ENCODE peak calls at places on chromosome 4, in seven cellular contexts. Y, S, U, H, Q, X and L are unnamed samples. For H3K4me1, the result is how much of the 10 kb centered on the place peaks cover.

GRCh38 chr4:20252656-20253271 is 1.1 kb downstream of the SLIT2 start:
- DNase-seq in H (no peak), X (no peak), Q (no peak), U (peak), Y (no peak), S (no peak), L (no peak)

GRCh38 chr4:87270144-87270543 is 49.7 kb upstream of the KLHL8 start:
- DNase-seq in Q (peak), U (peak), H (peak), Y (peak), S (peak), X (peak), L (no peak)

GRCh38 chr4:155854597-155855226 is 11.4 kb downstream of the ASIC5 start:
- DNase-seq in Y (peak), Q (no peak), U (peak), X (no peak), S (no peak), H (no peak), L (no peak)

GRCh38 chr4:102725229-102725628 is 35.5 kb downstream of the MANBA start:
- DNase-seq in X (no peak), Y (no peak), H (no peak), U (no peak), S (no peak), Q (no peak), L (no peak)

GRCh38 chr4:183610033-183610432 is 49.0 kb downstream of the RWDD4 start:
- DNase-seq in Y (peak), Q (no peak), S (no peak), U (no peak), H (no peak), X (no peak), L (no peak)

GRCh38 chr4:88746186-88746585 is 48.6 kb upstream of the NAP1L5 start:
- DNase-seq in U (no peak), H (no peak), Y (no peak), Q (no peak), S (no peak), X (no peak), L (no peak)

GRCh38 chr4:185179488-185179887 is 24.3 kb downstream of the CFAP97 start:
- DNase-seq in H (no peak), U (no peak), Q (no peak), Y (no peak), S (no peak), X (no peak), L (no peak)

GRCh38 chr4:141020801-141021261 is 112.4 kb downstream of the RNF150 start:
- DNase-seq in Q (no peak), X (no peak), S (no peak), U (peak), H (no peak), Y (no peak), L (no peak)

GRCh38 chr4:186606593-186606992 is 51.2 kb upstream of the MTNR1A start:
- DNase-seq in H (no peak), U (no peak), S (no peak), Q (no peak), Y (peak), X (no peak), L (peak)

GRCh38 chr4:17817027-17817426 is 6.2 kb downstream of the NCAPG start:
- DNase-seq in Q (peak), S (peak), U (peak), H (peak), Y (peak), X (no peak), L (no peak)

GRCh38 chr4:26873391-26874026 is 12.9 kb downstream of the STIM2 start:
- DNase-seq in U (no peak), H (no peak), Y (no peak), X (no peak), S (no peak), Q (no peak), L (no peak)

GRCh38 chr4:4432341-4433125 is 45.6 kb downstream of the NSG1 start:
- DNase-seq in S (no peak), H (no peak), X (no peak), U (no peak), Q (no peak), Y (no peak), L (no peak)

GRCh38 chr4:102586644-102587021 is 85.5 kb downstream of the NFKB1 start:
- DNase-seq in S (no peak), H (no peak), X (peak), U (no peak), Q (no peak), Y (no peak), L (no peak)

GRCh38 chr4:108119199-108119800 is 49.4 kb downstream of the LEF1 start:
- DNase-seq in U (no peak), S (no peak), X (no peak), Q (no peak), Y (no peak), H (no peak), L (no peak)

GRCh38 chr4:17788956-17789355 is 7.5 kb upstream of the FAM184B start:
- DNase-seq in X (no peak), Q (no peak), S (no peak), H (no peak), U (peak), Y (no peak), L (no peak)

GRCh38 chr4:124713213-124713592 is 671 bp upstream of the ANKRD50 start:
- DNase-seq in H (peak), Q (peak), Y (peak), X (peak), S (peak), U (peak), L (no peak)

GRCh38 chr4:123804171-123804721 is 407.7 kb downstream of the SPRY1 start:
- DNase-seq in S (no peak), U (no peak), X (no peak), Q (no peak), Y (no peak), H (no peak), L (no peak)

GRCh38 chr4:83964996-83965541 is 429.2 kb downstream of the GPAT3 start:
- DNase-seq in Q (no peak), X (no peak), Y (peak), U (peak), H (peak), S (no peak), L (no peak)

GRCh38 chr4:124135409-124135813 is 577.1 kb downstream of the ANKRD50 start:
- DNase-seq in H (no peak), Y (no peak), Q (no peak), U (peak), X (no peak), S (no peak), L (no peak)

GRCh38 chr4:34720563-34720962 is 1523.8 kb downstream of the ARAP2 start:
- DNase-seq in S (peak), U (peak), X (no peak), Y (peak), H (peak), Q (peak), L (no peak)

GRCh38 chr4:183797041-183797444 is 108.1 kb upstream of the STOX2 start:
- DNase-seq in Q (no peak), X (no peak), Y (peak), H (no peak), S (no peak), U (no peak), L (no peak)

GRCh38 chr4:122687450-122688121 is 44.9 kb upstream of the BBS12 start:
- DNase-seq in X (no peak), Y (no peak), Q (no peak), U (no peak), H (no peak), S (no peak), L (no peak)

GRCh38 chr4:139576219-139576618 is 20.2 kb upstream of the SETD7 start:
- DNase-seq in U (no peak), Q (no peak), H (no peak), Y (no peak), X (no peak), S (no peak), L (no peak)

GRCh38 chr4:173370130-173370476 is 651 bp upstream of the SAP30 start:
- DNase-seq in Y (no peak), H (peak), U (no peak), Q (no peak), X (peak), S (no peak), L (no peak)

GRCh38 chr4:104631000-104631399 is 136.3 kb upstream of the CXXC4 start:
- DNase-seq in X (no peak), S (no peak), Y (no peak), Q (no peak), U (no peak), H (no peak), L (no peak)

GRCh38 chr4:40613456-40613855 is 16.2 kb downstream of the RBM47 start:
- DNase-seq in Y (no peak), H (no peak), Q (no peak), X (no peak), S (no peak), U (peak), L (no peak)

GRCh38 chr4:159398236-159398638 is 295.4 kb downstream of the RAPGEF2 start:
- DNase-seq in Q (no peak), X (no peak), U (peak), H (no peak), Y (no peak), S (no peak), L (no peak)

GRCh38 chr4:92387459-92388069 is 83.8 kb downstream of the GRID2 start:
- DNase-seq in Y (peak), H (peak), U (peak), S (peak), X (no peak), Q (peak), L (peak)

GRCh38 chr4:128524311-128524710 is 236.7 kb upstream of the PGRMC2 start:
- DNase-seq in H (no peak), U (peak), S (peak), X (no peak), Q (no peak), Y (peak), L (peak)

GRCh38 chr4:128528177-128528576 is 240.6 kb upstream of the PGRMC2 start:
- DNase-seq in S (no peak), H (no peak), U (peak), X (no peak), Y (no peak), Q (no peak), L (no peak)

GRCh38 chr4:128527356-128527755 is 239.7 kb upstream of the PGRMC2 start:
- DNase-seq in Y (no peak), H (no peak), Q (no peak), S (no peak), X (no peak), U (peak), L (no peak)

GRCh38 chr4:128525387-128525786 is 237.8 kb upstream of the PGRMC2 start:
- DNase-seq in S (no peak), U (peak), Y (no peak), X (no peak), H (no peak), Q (no peak), L (no peak)

DNA sequence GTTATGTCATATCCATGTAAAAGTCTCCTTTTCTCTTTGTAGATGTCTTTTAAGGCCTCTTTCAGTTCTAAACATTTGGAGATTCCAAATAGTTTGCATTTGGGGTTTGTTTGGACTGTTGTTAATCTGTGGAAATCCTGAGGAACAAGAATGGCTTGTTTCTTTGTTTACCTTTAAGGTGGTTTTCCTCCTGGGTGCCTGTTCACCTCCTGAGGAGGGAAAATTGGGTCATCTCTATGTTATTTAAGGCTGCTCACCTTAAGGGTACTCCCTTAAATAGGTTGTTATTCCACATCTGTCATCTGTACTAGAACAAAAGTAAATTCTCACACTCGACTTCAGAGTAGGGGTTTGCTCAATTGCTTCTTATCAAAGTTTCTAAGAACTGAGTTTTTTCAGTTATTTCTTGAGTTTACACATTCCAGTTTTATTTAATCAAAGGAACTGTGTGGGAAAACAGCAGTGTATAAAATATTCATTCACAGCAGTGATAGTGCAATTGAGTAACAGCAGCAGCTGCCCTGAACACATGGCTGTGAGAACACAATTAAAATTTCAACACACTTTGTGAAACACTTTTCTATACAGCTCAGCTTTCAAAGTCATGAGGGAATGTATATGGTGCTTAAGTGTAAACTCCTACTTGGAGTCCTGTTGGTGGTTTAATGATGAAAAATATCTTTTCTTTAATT is 238.5 kb upstream of the PGRMC2 start:
- DNase-seq in H (no peak), U (peak), Q (no peak), Y (no peak), S (no peak), X (no peak), L (no peak)
- H3K4me1 ChIP-seq in H (under half), U (half or more), Q (under half), Y (half or more), S (half or more), X (under half), L (under half)

GRCh38 chr4:6940744-6941137 is 31.1 kb downstream of the TBC1D14 start:
- DNase-seq in Y (no peak), U (no peak), X (no peak), Q (no peak), S (no peak), H (no peak), L (no peak)

GRCh38 chr4:6939761-6940743 is 30.4 kb downstream of the TBC1D14 start:
- DNase-seq in U (no peak), Q (no peak), H (no peak), S (no peak), X (no peak), Y (no peak), L (no peak)

GRCh38 chr4:6942238-6942800 is 32.7 kb downstream of the TBC1D14 start:
- DNase-seq in H (peak), Q (no peak), X (peak), Y (peak), U (peak), S (peak), L (peak)

GRCh38 chr4:6943012-6943869 is 33.6 kb downstream of the TBC1D14 start:
- DNase-seq in S (peak), X (no peak), H (no peak), U (no peak), Q (no peak), Y (no peak), L (no peak)

GRCh38 chr4:6941796-6942195 is 32.2 kb downstream of the TBC1D14 start:
- DNase-seq in U (no peak), Q (no peak), X (no peak), H (peak), Y (no peak), S (no peak), L (no peak)
- H3K4me2 ChIP-seq in U (peak), Q (no peak), X (no peak), H (peak), Y (peak), S (peak), L (peak)

DNA sequence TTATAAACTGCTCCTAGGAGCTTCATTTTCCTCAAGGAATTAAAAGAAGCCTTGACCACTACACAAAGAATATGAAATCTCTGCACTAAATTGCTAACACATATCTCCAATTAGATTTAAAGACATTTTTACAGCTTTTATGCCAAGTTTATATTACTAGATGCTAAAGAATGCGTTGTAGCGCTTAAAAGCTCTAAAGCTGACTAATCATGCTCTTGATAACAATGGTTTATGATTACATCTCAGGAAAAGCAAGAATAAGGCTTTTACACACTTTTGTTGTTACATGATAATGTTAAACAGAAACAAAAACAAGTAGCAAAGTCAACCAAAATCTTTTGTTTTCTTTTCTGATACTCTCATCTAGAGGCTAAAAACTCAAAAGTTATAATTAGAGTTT is 44.7 kb downstream of the SLC10A7 start:
- DNase-seq in Y (no peak), H (no peak), Q (no peak), U (peak), X (no peak), S (no peak), L (no peak)
- H3K4me1 ChIP-seq in Y (under half), H (under half), Q (under half), U (under half), X (under half), S (under half), L (under half)

GRCh38 chr4:76458297-76458696 is 23.3 kb downstream of the SHROOM3 start:
- DNase-seq in X (no peak), S (no peak), H (no peak), U (no peak), Q (no peak), Y (no peak), L (no peak)

GRCh38 chr4:76463568-76463967 is 28.5 kb downstream of the SHROOM3 start:
- DNase-seq in U (no peak), Q (no peak), X (no peak), Y (no peak), H (no peak), S (no peak), L (no peak)

GRCh38 chr4:76457885-76458284 is 22.9 kb downstream of the SHROOM3 start:
- DNase-seq in Q (no peak), U (no peak), S (peak), Y (no peak), X (no peak), H (no peak), L (no peak)

GRCh38 chr4:76459291-76459723 is 24.3 kb downstream of the SHROOM3 start:
- DNase-seq in U (peak), H (no peak), Q (no peak), S (peak), X (no peak), Y (peak), L (no peak)

GRCh38 chr4:76458829-76459228 is 23.8 kb downstream of the SHROOM3 start:
- DNase-seq in U (no peak), Y (no peak), H (no peak), X (no peak), Q (no peak), S (no peak), L (no peak)
- H3K4me2 ChIP-seq in U (no peak), Y (no peak), H (no peak), X (no peak), Q (no peak), S (peak), L (no peak)

DNA sequence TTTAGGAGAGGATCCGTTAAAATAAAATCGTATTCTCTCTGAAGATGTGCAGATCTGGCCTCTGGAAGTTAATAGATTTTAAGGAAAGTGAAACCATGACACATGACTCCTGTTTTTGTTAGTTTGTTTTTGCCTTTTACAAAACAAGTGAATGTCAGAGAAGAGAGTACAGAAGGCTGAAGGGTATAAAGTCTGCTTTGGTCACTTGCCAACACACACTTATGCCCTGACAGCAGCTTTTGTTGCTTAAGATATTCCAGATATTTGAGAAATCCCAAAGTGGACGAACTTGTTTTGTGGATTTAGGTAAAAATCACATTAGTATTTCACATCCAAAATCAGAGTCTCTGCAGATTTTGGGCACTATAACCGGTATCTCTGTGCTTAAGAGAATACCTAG is 192.4 kb upstream of the RASGEF1B start:
- DNase-seq in H (no peak), U (no peak), Q (no peak), S (no peak), Y (no peak), X (no peak), L (no peak)
- H3K4me1 ChIP-seq in H (under half), U (under half), Q (under half), S (under half), Y (under half), X (under half), L (under half)

GRCh38 chr4:1294424-1294823 is 4.7 kb downstream of the MAEA start:
- DNase-seq in U (no peak), Y (no peak), S (no peak), H (no peak), X (no peak), Q (no peak), L (no peak)
- H3K4me2 ChIP-seq in U (no peak), Y (no peak), S (no peak), H (no peak), X (peak), Q (no peak), L (no peak)